ENCODE peak calls at places on chromosomes 13 and 19, in eight cellular contexts. One of them, this sample, is unnamed.

GRCh38 chr13:50124536-50125305 is 109.5 kb downstream of the KCNRG start:
- DNase-seq in mesendoderm: peak; percentile 68
- DNase-seq in stimulated activated CD4-positive, alpha-beta T cell treated with anti-CD3 and anti-CD28 coated beads, Interleukin-2, amount 100 ng/mL, for 48 hours: peak; percentile 76
- DNase-seq in mesothelial cell of epicardium: peak; percentile 79
- DNase-seq in AG09309: no peak
- DNase-seq in small intestine: no peak
- DNase-seq in lower leg skin: peak; percentile 91
- DNase-seq in C1 segment of cervical spinal cord: no peak
- DNase-seq in this sample: peak; percentile 94

GRCh38 chr13:90839061-90839460 is 508.4 kb upstream of the MIR17HG start:
- DNase-seq in mesendoderm: no peak
- DNase-seq in stimulated activated CD4-positive, alpha-beta T cell treated with anti-CD3 and anti-CD28 coated beads, Interleukin-2, amount 100 ng/mL, for 48 hours: no peak
- DNase-seq in mesothelial cell of epicardium: no peak
- DNase-seq in AG09309: no peak
- DNase-seq in small intestine: no peak
- DNase-seq in lower leg skin: no peak
- DNase-seq in C1 segment of cervical spinal cord: no peak
- DNase-seq in this sample: no peak

GRCh38 chr19:55305491-55305890 is 19.6 kb downstream of the TMEM150B start:
- DNase-seq in mesendoderm: peak; percentile 70
- DNase-seq in stimulated activated CD4-positive, alpha-beta T cell treated with anti-CD3 and anti-CD28 coated beads, Interleukin-2, amount 100 ng/mL, for 48 hours: peak; percentile 55
- DNase-seq in mesothelial cell of epicardium: no peak
- DNase-seq in AG09309: no peak
- DNase-seq in small intestine: no peak
- DNase-seq in lower leg skin: no peak
- DNase-seq in C1 segment of cervical spinal cord: no peak
- DNase-seq in this sample: peak; percentile 78

GRCh38 chr13:31261241-31261640 is 61.5 kb downstream of the B3GLCT start:
- DNase-seq in mesendoderm: peak; percentile 31
- DNase-seq in stimulated activated CD4-positive, alpha-beta T cell treated with anti-CD3 and anti-CD28 coated beads, Interleukin-2, amount 100 ng/mL, for 48 hours: no peak
- DNase-seq in mesothelial cell of epicardium: no peak
- DNase-seq in AG09309: no peak
- DNase-seq in small intestine: no peak
- DNase-seq in lower leg skin: no peak
- DNase-seq in C1 segment of cervical spinal cord: no peak
- DNase-seq in this sample: no peak

GRCh38 chr13:54875111-54875510 is 1846.5 kb downstream of the OLFM4 start:
- DNase-seq in mesendoderm: peak; percentile 53
- DNase-seq in stimulated activated CD4-positive, alpha-beta T cell treated with anti-CD3 and anti-CD28 coated beads, Interleukin-2, amount 100 ng/mL, for 48 hours: no peak
- DNase-seq in mesothelial cell of epicardium: no peak
- DNase-seq in AG09309: no peak
- DNase-seq in small intestine: no peak
- DNase-seq in lower leg skin: no peak
- DNase-seq in C1 segment of cervical spinal cord: no peak
- DNase-seq in this sample: no peak

GRCh38 chr13:73772449-73773186 is 361.6 kb downstream of the KLF12 start:
- DNase-seq in mesendoderm: no peak
- DNase-seq in stimulated activated CD4-positive, alpha-beta T cell treated with anti-CD3 and anti-CD28 coated beads, Interleukin-2, amount 100 ng/mL, for 48 hours: no peak
- DNase-seq in mesothelial cell of epicardium: no peak
- DNase-seq in AG09309: no peak
- DNase-seq in small intestine: no peak
- DNase-seq in lower leg skin: no peak
- DNase-seq in C1 segment of cervical spinal cord: no peak
- DNase-seq in this sample: no peak

GRCh38 chr19:32373614-32374295 is 28.3 kb downstream of the ZNF507 start:
- DNase-seq in mesendoderm: peak; percentile 92
- DNase-seq in stimulated activated CD4-positive, alpha-beta T cell treated with anti-CD3 and anti-CD28 coated beads, Interleukin-2, amount 100 ng/mL, for 48 hours: no peak
- DNase-seq in mesothelial cell of epicardium: no peak
- DNase-seq in AG09309: peak; percentile 96
- DNase-seq in small intestine: peak; percentile 97
- DNase-seq in lower leg skin: no peak
- DNase-seq in C1 segment of cervical spinal cord: peak; percentile 7
- DNase-seq in this sample: peak; percentile 75

GRCh38 chr19:56671613-56671994 is at the start of gene ZNF835:
- DNase-seq in mesendoderm: peak; percentile 95
- DNase-seq in stimulated activated CD4-positive, alpha-beta T cell treated with anti-CD3 and anti-CD28 coated beads, Interleukin-2, amount 100 ng/mL, for 48 hours: peak; percentile 73
- DNase-seq in mesothelial cell of epicardium: no peak
- DNase-seq in AG09309: no peak
- DNase-seq in small intestine: peak; percentile 24
- DNase-seq in lower leg skin: peak; percentile 96
- DNase-seq in C1 segment of cervical spinal cord: peak; percentile 88
- DNase-seq in this sample: no peak

GRCh38 chr19:32880607-32881006 is 11.0 kb upstream of the SLC7A9 start:
- DNase-seq in mesendoderm: no peak
- DNase-seq in stimulated activated CD4-positive, alpha-beta T cell treated with anti-CD3 and anti-CD28 coated beads, Interleukin-2, amount 100 ng/mL, for 48 hours: no peak
- DNase-seq in mesothelial cell of epicardium: no peak
- DNase-seq in AG09309: no peak
- DNase-seq in small intestine: peak; percentile 80
- DNase-seq in lower leg skin: no peak
- DNase-seq in C1 segment of cervical spinal cord: no peak
- DNase-seq in this sample: no peak

GRCh38 chr19:2270572-2271515 is 11.1 kb downstream of the PEAK3 start:
- DNase-seq in mesendoderm: peak; percentile 65
- DNase-seq in stimulated activated CD4-positive, alpha-beta T cell treated with anti-CD3 and anti-CD28 coated beads, Interleukin-2, amount 100 ng/mL, for 48 hours: peak; percentile 56
- DNase-seq in mesothelial cell of epicardium: no peak
- DNase-seq in AG09309: no peak
- DNase-seq in small intestine: peak; percentile 76
- DNase-seq in lower leg skin: peak; percentile 98
- DNase-seq in C1 segment of cervical spinal cord: peak; percentile 73
- DNase-seq in this sample: peak; percentile 84

GRCh38 chr13:66425741-66426140 is 804.4 kb downstream of the PCDH9 start:
- DNase-seq in mesendoderm: no peak
- DNase-seq in stimulated activated CD4-positive, alpha-beta T cell treated with anti-CD3 and anti-CD28 coated beads, Interleukin-2, amount 100 ng/mL, for 48 hours: no peak
- DNase-seq in mesothelial cell of epicardium: no peak
- DNase-seq in AG09309: no peak
- DNase-seq in small intestine: no peak
- DNase-seq in lower leg skin: no peak
- DNase-seq in C1 segment of cervical spinal cord: no peak
- DNase-seq in this sample: no peak

GRCh38 chr19:51124729-51125128 is at the start of gene SIGLEC9:
- DNase-seq in mesendoderm: no peak
- DNase-seq in stimulated activated CD4-positive, alpha-beta T cell treated with anti-CD3 and anti-CD28 coated beads, Interleukin-2, amount 100 ng/mL, for 48 hours: no peak
- DNase-seq in mesothelial cell of epicardium: no peak
- DNase-seq in AG09309: no peak
- DNase-seq in small intestine: no peak
- DNase-seq in lower leg skin: no peak
- DNase-seq in C1 segment of cervical spinal cord: peak; percentile 46
- DNase-seq in this sample: no peak

GRCh38 chr13:64553411-64554129 is 2676.6 kb downstream of the PCDH9 start:
- DNase-seq in mesendoderm: no peak
- DNase-seq in stimulated activated CD4-positive, alpha-beta T cell treated with anti-CD3 and anti-CD28 coated beads, Interleukin-2, amount 100 ng/mL, for 48 hours: no peak
- DNase-seq in mesothelial cell of epicardium: no peak
- DNase-seq in AG09309: no peak
- DNase-seq in small intestine: no peak
- DNase-seq in lower leg skin: no peak
- DNase-seq in C1 segment of cervical spinal cord: no peak
- DNase-seq in this sample: no peak

GRCh38 chr19:8640402-8641004 is 10.1 kb downstream of the NFILZ start:
- DNase-seq in mesendoderm: no peak
- DNase-seq in stimulated activated CD4-positive, alpha-beta T cell treated with anti-CD3 and anti-CD28 coated beads, Interleukin-2, amount 100 ng/mL, for 48 hours: no peak
- DNase-seq in mesothelial cell of epicardium: no peak
- DNase-seq in AG09309: no peak
- DNase-seq in small intestine: peak; percentile 83
- DNase-seq in lower leg skin: peak; percentile 93
- DNase-seq in C1 segment of cervical spinal cord: no peak
- DNase-seq in this sample: no peak

GRCh38 chr19:10505583-10506229 is 2.5 kb upstream of the KEAP1 start:
- DNase-seq in mesendoderm: peak; percentile 83
- DNase-seq in stimulated activated CD4-positive, alpha-beta T cell treated with anti-CD3 and anti-CD28 coated beads, Interleukin-2, amount 100 ng/mL, for 48 hours: peak; percentile 89
- DNase-seq in mesothelial cell of epicardium: no peak
- DNase-seq in AG09309: no peak
- DNase-seq in small intestine: peak; percentile 74
- DNase-seq in lower leg skin: peak; percentile 96
- DNase-seq in C1 segment of cervical spinal cord: peak; percentile 42
- DNase-seq in this sample: peak; percentile 86

GRCh38 chr19:46886546-46887239 is 25.9 kb downstream of the ARHGAP35 start:
- DNase-seq in mesendoderm: no peak
- DNase-seq in stimulated activated CD4-positive, alpha-beta T cell treated with anti-CD3 and anti-CD28 coated beads, Interleukin-2, amount 100 ng/mL, for 48 hours: no peak
- DNase-seq in mesothelial cell of epicardium: no peak
- DNase-seq in AG09309: no peak
- DNase-seq in small intestine: no peak
- DNase-seq in lower leg skin: no peak
- DNase-seq in C1 segment of cervical spinal cord: no peak
- DNase-seq in this sample: no peak

GRCh38 chr19:4635763-4636135 is 3.6 kb upstream of the TNFAIP8L1 start:
- DNase-seq in mesendoderm: no peak
- DNase-seq in stimulated activated CD4-positive, alpha-beta T cell treated with anti-CD3 and anti-CD28 coated beads, Interleukin-2, amount 100 ng/mL, for 48 hours: no peak
- DNase-seq in mesothelial cell of epicardium: no peak
- DNase-seq in AG09309: no peak
- DNase-seq in small intestine: no peak
- DNase-seq in lower leg skin: no peak
- DNase-seq in C1 segment of cervical spinal cord: no peak
- DNase-seq in this sample: no peak

GRCh38 chr13:100068532-100068931 is 20.4 kb upstream of the PCCA start:
- DNase-seq in mesendoderm: no peak
- DNase-seq in stimulated activated CD4-positive, alpha-beta T cell treated with anti-CD3 and anti-CD28 coated beads, Interleukin-2, amount 100 ng/mL, for 48 hours: no peak
- DNase-seq in mesothelial cell of epicardium: no peak
- DNase-seq in AG09309: no peak
- DNase-seq in small intestine: no peak
- DNase-seq in lower leg skin: no peak
- DNase-seq in C1 segment of cervical spinal cord: no peak
- DNase-seq in this sample: no peak

GRCh38 chr13:33213797-33214196 is 71.8 kb downstream of the STARD13 start:
- DNase-seq in mesendoderm: no peak
- DNase-seq in stimulated activated CD4-positive, alpha-beta T cell treated with anti-CD3 and anti-CD28 coated beads, Interleukin-2, amount 100 ng/mL, for 48 hours: no peak
- DNase-seq in mesothelial cell of epicardium: no peak
- DNase-seq in AG09309: no peak
- DNase-seq in small intestine: peak; percentile 47
- DNase-seq in lower leg skin: no peak
- DNase-seq in C1 segment of cervical spinal cord: no peak
- DNase-seq in this sample: no peak

GRCh38 chr19:7751157-7751783 is 3.9 kb upstream of the CD209 start:
- DNase-seq in mesendoderm: no peak
- DNase-seq in stimulated activated CD4-positive, alpha-beta T cell treated with anti-CD3 and anti-CD28 coated beads, Interleukin-2, amount 100 ng/mL, for 48 hours: peak; percentile 28
- DNase-seq in mesothelial cell of epicardium: no peak
- DNase-seq in AG09309: no peak
- DNase-seq in small intestine: no peak
- DNase-seq in lower leg skin: no peak
- DNase-seq in C1 segment of cervical spinal cord: no peak
- DNase-seq in this sample: no peak

GRCh38 chr13:99605417-99606321 is 104.4 kb downstream of the TM9SF2 start:
- DNase-seq in mesendoderm: peak; percentile 73
- DNase-seq in stimulated activated CD4-positive, alpha-beta T cell treated with anti-CD3 and anti-CD28 coated beads, Interleukin-2, amount 100 ng/mL, for 48 hours: peak; percentile 31
- DNase-seq in mesothelial cell of epicardium: no peak
- DNase-seq in AG09309: no peak
- DNase-seq in small intestine: peak; percentile 92
- DNase-seq in lower leg skin: peak; percentile 88
- DNase-seq in C1 segment of cervical spinal cord: no peak
- DNase-seq in this sample: peak; percentile 32

GRCh38 chr13:25899952-25900351 is 151.9 kb downstream of the SHISA2 start:
- DNase-seq in mesendoderm: no peak
- DNase-seq in stimulated activated CD4-positive, alpha-beta T cell treated with anti-CD3 and anti-CD28 coated beads, Interleukin-2, amount 100 ng/mL, for 48 hours: no peak
- DNase-seq in mesothelial cell of epicardium: no peak
- DNase-seq in AG09309: no peak
- DNase-seq in small intestine: no peak
- DNase-seq in lower leg skin: no peak
- DNase-seq in C1 segment of cervical spinal cord: no peak
- DNase-seq in this sample: no peak

GRCh38 chr13:110424596-110425443 is 117.7 kb downstream of the COL4A2 start:
- DNase-seq in mesendoderm: no peak
- DNase-seq in stimulated activated CD4-positive, alpha-beta T cell treated with anti-CD3 and anti-CD28 coated beads, Interleukin-2, amount 100 ng/mL, for 48 hours: no peak
- DNase-seq in mesothelial cell of epicardium: no peak
- DNase-seq in AG09309: no peak
- DNase-seq in small intestine: no peak
- DNase-seq in lower leg skin: peak; percentile 56
- DNase-seq in C1 segment of cervical spinal cord: no peak
- DNase-seq in this sample: no peak

This sample was measured in K562.